ENCODE peak calls at places on chromosomes 7 and 10, in five cellular contexts. O is stomach; U is CD8-positive, alpha-beta T cell; H is WERI-Rb-1; J is ovary. N is an unnamed sample.
A peak's percentile ranks its signal among the peaks of the same experiment; 100 is the strongest.

GRCh38 chr10:89440262-89440661 is 25.9 kb downstream of the IFIT5 start:
- DNase-seq in U (no peak), O (no peak), H (no peak), J (no peak), N (peak; percentile 24)

GRCh38 chr7:94222516-94222915 is 172.2 kb upstream of the COL1A2 start:
- DNase-seq in O (no peak), H (no peak), U (no peak), J (no peak), N (no peak)

GRCh38 chr10:42866115-42866995 is 83.8 kb downstream of the BMS1 start:
- DNase-seq in J (peak; percentile 62), H (peak; percentile 75), O (peak; percentile 82), U (peak; percentile 62), N (peak; percentile 71)

GRCh38 chr10:78424721-78425120 is 391.1 kb downstream of the RPS24 start:
- DNase-seq in U (no peak), H (no peak), O (no peak), J (no peak), N (peak; percentile 25)

GRCh38 chr7:24982917-24983316 is 2.9 kb upstream of the OSBPL3 start:
- DNase-seq in J (no peak), U (no peak), H (peak; percentile 39), O (no peak), N (no peak)

GRCh38 chr10:75400769-75401568 is 595 bp downstream of the ZNF503 start:
- DNase-seq in U (no peak), O (peak; percentile 58), H (peak; percentile 59), J (peak; percentile 51), N (peak; percentile 58)

GRCh38 chr7:46707973-46708372 is 786.9 kb upstream of the IGFBP3 start:
- DNase-seq in H (no peak), O (no peak), J (no peak), U (no peak), N (no peak)

GRCh38 chr10:15901889-15902288 is 41.6 kb upstream of the MINDY3 start:
- DNase-seq in J (no peak), O (no peak), U (no peak), H (no peak), N (no peak)

GRCh38 chr7:128827248-128827958 is 2.8 kb upstream of the FLNC start:
- DNase-seq in U (no peak), O (no peak), J (no peak), H (no peak), N (no peak)

GRCh38 chr7:82317760-82318159 is 125.8 kb downstream of the CACNA2D1 start:
- DNase-seq in O (no peak), U (no peak), H (no peak), J (no peak), N (no peak)

GRCh38 chr10:103781329-103782061 is 73.9 kb downstream of the SH3PXD2A start:
- DNase-seq in J (no peak), U (no peak), O (no peak), H (peak; percentile 57), N (peak; percentile 91)

GRCh38 chr10:131127610-131128009 is 183.9 kb downstream of the TCERG1L start:
- DNase-seq in U (no peak), J (no peak), O (no peak), H (no peak), N (no peak)

GRCh38 chr7:36306722-36307121 is 82.9 kb upstream of the ANLN start:
- DNase-seq in H (no peak), O (peak; percentile 15), J (no peak), U (peak; percentile 31), N (no peak)

GRCh38 chr7:2198760-2199159 is 34.0 kb downstream of the MAD1L1 start:
- DNase-seq in U (no peak), H (no peak), J (no peak), O (no peak), N (no peak)

GRCh38 chr10:69097729-69098128 is 9.8 kb downstream of the SRGN start:
- DNase-seq in J (no peak), U (no peak), H (no peak), O (no peak), N (no peak)

GRCh38 chr7:124713086-124713485 is 52.5 kb downstream of the GPR37 start:
- DNase-seq in H (no peak), J (no peak), U (no peak), O (no peak), N (no peak)

GRCh38 chr7:101940830-101941229 is 123.4 kb downstream of the CUX1 start:
- DNase-seq in H (no peak), J (no peak), U (no peak), O (peak; percentile 72), N (no peak)
- TF ChIP-seq CTCF in H (no peak), J (no peak), U (no peak), O (no peak), N (no peak)

GRCh38 chr10:7133270-7133669 is 277.6 kb downstream of the SFMBT2 start:
- DNase-seq in J (no peak), H (no peak), O (no peak), U (no peak), N (no peak)
- H3K27ac ChIP-seq in J (no peak overlapping the region), H (no peak overlapping the region), O (no peak overlapping the region), U (no peak overlapping the region), N (no peak overlapping the region)

DNA sequence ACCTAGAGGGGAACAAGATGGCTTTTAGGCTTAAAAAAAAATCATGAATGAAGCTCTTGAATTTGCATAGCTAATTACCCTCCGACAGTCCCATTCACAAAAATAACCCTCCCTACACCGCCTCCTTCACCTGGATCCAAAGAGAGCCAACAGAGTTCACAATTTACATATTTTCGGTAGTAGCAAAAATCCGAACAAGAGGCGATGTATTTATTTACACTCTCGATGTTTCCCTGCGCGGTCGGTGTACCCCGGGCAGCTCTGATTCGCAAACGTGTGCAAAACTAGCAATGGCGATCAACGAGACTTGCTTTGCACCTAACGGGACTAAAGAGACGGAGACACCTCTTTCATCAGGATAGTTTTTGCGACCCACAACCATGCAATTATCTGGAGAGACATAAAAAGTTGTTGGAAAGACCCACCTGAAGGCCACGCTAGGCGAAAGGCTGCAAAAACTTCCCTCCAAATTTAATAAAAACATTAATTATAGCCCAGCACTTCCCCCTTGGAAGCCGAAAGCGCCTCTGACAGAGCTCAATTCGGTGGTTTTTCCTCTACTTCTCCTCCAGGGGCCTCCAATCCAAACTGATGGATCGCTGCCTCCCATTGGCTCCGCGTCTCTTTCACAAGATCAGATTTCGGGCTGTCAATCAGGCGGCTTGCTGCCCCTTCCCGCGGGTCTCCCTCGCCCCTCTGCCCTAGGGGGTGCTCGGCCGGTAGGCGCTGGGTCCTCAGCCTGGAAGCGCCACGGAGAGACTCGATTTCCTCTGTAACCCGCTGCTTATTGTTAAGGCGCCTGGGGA is at the start of gene ETV1:
- DNase-seq in O (peak; percentile 42), J (no peak), H (peak; percentile 75), U (no peak), N (peak; percentile 75)
- TF ChIP-seq CTCF in O (no peak), J (no peak), H (peak; percentile 49), U (no peak), N (peak; percentile 57)

GRCh38 chr10:106931159-106931852 is 233.2 kb downstream of the SORCS1 start:
- DNase-seq in U (no peak), H (no peak), O (no peak), J (no peak), N (no peak)

GRCh38 chr10:106925187-106925586 is 239.3 kb downstream of the SORCS1 start:
- DNase-seq in O (no peak), H (no peak), J (no peak), U (no peak), N (no peak)

GRCh38 chr10:106930751-106931150 is 233.8 kb downstream of the SORCS1 start:
- DNase-seq in J (no peak), H (no peak), U (no peak), O (no peak), N (no peak)

GRCh38 chr10:106931853-106932249 is 232.7 kb downstream of the SORCS1 start:
- DNase-seq in U (no peak), H (no peak), J (no peak), O (no peak), N (no peak)

DNA sequence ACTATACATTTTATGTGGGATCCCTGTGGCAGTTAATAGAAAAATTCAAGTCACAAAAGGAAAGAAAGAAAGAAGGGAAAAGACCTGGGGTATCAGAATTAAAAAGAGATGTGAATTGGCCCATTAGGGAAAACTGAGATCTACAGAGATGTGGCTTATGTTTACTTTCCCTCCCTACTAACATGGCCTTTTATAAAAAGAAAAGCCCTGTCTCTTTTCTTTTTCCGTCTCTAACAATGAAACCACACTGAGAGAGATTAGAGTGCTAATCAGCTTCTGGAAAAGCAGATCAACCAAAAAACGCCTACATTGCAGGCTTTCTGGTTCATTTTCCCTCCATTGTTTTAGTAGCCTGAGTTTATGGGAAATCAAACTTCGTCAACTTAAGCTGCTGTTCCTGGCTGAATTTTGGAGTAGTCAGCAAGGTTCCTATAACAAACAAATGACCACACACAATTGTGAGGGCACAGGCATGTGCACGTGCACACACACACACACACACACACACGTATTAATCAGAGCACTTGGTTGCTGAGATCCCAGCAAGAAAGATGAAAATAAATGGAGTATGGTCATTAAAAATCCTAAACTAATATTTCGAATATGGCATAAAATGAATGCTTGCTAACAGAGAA is 235.1 kb downstream of the SORCS1 start:
- DNase-seq in H (no peak), J (no peak), O (no peak), U (no peak), N (no peak)
- H3K27ac ChIP-seq in H (peak overlapping the region; percentile 64), J (no peak overlapping the region), O (no peak overlapping the region), U (no peak overlapping the region), N (no peak overlapping the region)

GRCh38 chr7:30396379-30396778 is 82.2 kb downstream of the NOD1 start:
- DNase-seq in U (no peak), J (no peak), O (no peak), H (no peak), N (no peak)
- TF ChIP-seq CTCF in U (no peak), J (no peak), O (no peak), H (peak; percentile 11), N (no peak)

DNA sequence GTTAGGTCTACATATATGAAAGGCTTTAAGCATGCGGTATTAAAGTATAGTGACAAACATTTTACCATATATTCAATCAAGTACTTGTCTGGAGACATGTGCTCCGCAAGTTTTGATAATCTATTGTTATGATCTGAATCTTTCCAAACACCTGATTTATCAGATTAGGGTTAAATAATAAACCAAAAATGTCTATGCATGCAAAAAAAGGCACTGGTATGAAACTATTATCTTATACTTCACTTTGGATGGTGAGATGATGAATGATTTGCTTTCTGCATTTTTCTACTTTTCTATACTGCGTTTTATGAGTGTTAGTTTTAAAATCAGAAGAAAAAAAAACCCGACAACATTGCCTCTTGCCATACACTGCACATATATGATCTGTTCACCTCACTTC is 37.8 kb upstream of the FAM133B start:
- DNase-seq in U (no peak), J (no peak), H (no peak), O (no peak), N (no peak)
- H3K27ac ChIP-seq in U (no peak overlapping the region), J (no peak overlapping the region), H (no peak overlapping the region), O (no peak overlapping the region), N (no peak overlapping the region)